ENCODE peak calls at places on chromosomes 4 and X, in ten cellular contexts. One of them, this sample, is unnamed.
A peak's percentile ranks its signal among the peaks of the same experiment; 100 is the strongest.

GRCh38 chr4:139367421-139368090 is 65.3 kb upstream of the NDUFC1 start:
- DNase-seq in NCI-H2081 treated with DMSO at 0.1 percent for 48 hours: no peak
- DNase-seq in stimulated activated CD4-positive, alpha-beta T cell treated with anti-CD3 and anti-CD28 coated beads, Interleukin-4, amount 100 ng/mL, for 1 hour: no peak
- DNase-seq in esophagus squamous epithelium: no peak
- DNase-seq in fibroblast of lung: peak; percentile 84
- DNase-seq in OCI-LY7: no peak
- DNase-seq in AML-193: no peak
- DNase-seq in mesothelial cell of epicardium: no peak
- DNase-seq in OCI-M1: no peak
- DNase-seq in prostate gland: no peak
- DNase-seq in this sample: peak; percentile 17

GRCh38 chr4:504076-504475 is 5.1 kb downstream of the PIGG start:
- DNase-seq in prostate gland: no peak
- DNase-seq in stimulated activated CD4-positive, alpha-beta T cell treated with anti-CD3 and anti-CD28 coated beads, Interleukin-4, amount 100 ng/mL, for 1 hour: no peak
- DNase-seq in NCI-H2081 treated with DMSO at 0.1 percent for 48 hours: no peak
- DNase-seq in OCI-M1: no peak
- DNase-seq in OCI-LY7: no peak
- DNase-seq in AML-193: no peak
- DNase-seq in esophagus squamous epithelium: no peak
- DNase-seq in mesothelial cell of epicardium: no peak
- DNase-seq in fibroblast of lung: peak; percentile 50
- DNase-seq in this sample: no peak

GRCh38 chr4:26522478-26522877 is 32.2 kb upstream of the CCKAR start:
- DNase-seq in OCI-M1: no peak
- DNase-seq in mesothelial cell of epicardium: no peak
- DNase-seq in esophagus squamous epithelium: no peak
- DNase-seq in prostate gland: no peak
- DNase-seq in OCI-LY7: no peak
- DNase-seq in NCI-H2081 treated with DMSO at 0.1 percent for 48 hours: no peak
- DNase-seq in fibroblast of lung: peak; percentile 84
- DNase-seq in AML-193: no peak
- DNase-seq in stimulated activated CD4-positive, alpha-beta T cell treated with anti-CD3 and anti-CD28 coated beads, Interleukin-4, amount 100 ng/mL, for 1 hour: no peak
- DNase-seq in this sample: peak; percentile 27

GRCh38 chr4:54225671-54226398 is 3.3 kb upstream of the PDGFRA start:
- DNase-seq in AML-193: no peak
- DNase-seq in OCI-LY7: no peak
- DNase-seq in esophagus squamous epithelium: no peak
- DNase-seq in mesothelial cell of epicardium: no peak
- DNase-seq in fibroblast of lung: no peak
- DNase-seq in NCI-H2081 treated with DMSO at 0.1 percent for 48 hours: no peak
- DNase-seq in prostate gland: no peak
- DNase-seq in OCI-M1: no peak
- DNase-seq in stimulated activated CD4-positive, alpha-beta T cell treated with anti-CD3 and anti-CD28 coated beads, Interleukin-4, amount 100 ng/mL, for 1 hour: no peak
- DNase-seq in this sample: no peak

GRCh38 chrX:70026112-70026850 is 23.5 kb downstream of the AWAT2 start:
- DNase-seq in mesothelial cell of epicardium: no peak
- DNase-seq in fibroblast of lung: no peak
- DNase-seq in stimulated activated CD4-positive, alpha-beta T cell treated with anti-CD3 and anti-CD28 coated beads, Interleukin-4, amount 100 ng/mL, for 1 hour: no peak
- DNase-seq in esophagus squamous epithelium: no peak
- DNase-seq in OCI-M1: no peak
- DNase-seq in NCI-H2081 treated with DMSO at 0.1 percent for 48 hours: no peak
- DNase-seq in AML-193: no peak
- DNase-seq in OCI-LY7: no peak
- DNase-seq in prostate gland: no peak
- DNase-seq in this sample: no peak

GRCh38 chr4:148090503-148091476 is 351.4 kb downstream of the NR3C2 start:
- DNase-seq in OCI-LY7: no peak
- DNase-seq in mesothelial cell of epicardium: no peak
- DNase-seq in esophagus squamous epithelium: no peak
- DNase-seq in AML-193: no peak
- DNase-seq in NCI-H2081 treated with DMSO at 0.1 percent for 48 hours: no peak
- DNase-seq in stimulated activated CD4-positive, alpha-beta T cell treated with anti-CD3 and anti-CD28 coated beads, Interleukin-4, amount 100 ng/mL, for 1 hour: no peak
- DNase-seq in prostate gland: no peak
- DNase-seq in OCI-M1: no peak
- DNase-seq in fibroblast of lung: no peak
- DNase-seq in this sample: no peak

GRCh38 chrX:138791551-138791950 is 80.0 kb upstream of the FGF13 start:
- DNase-seq in OCI-M1: no peak
- DNase-seq in prostate gland: no peak
- DNase-seq in stimulated activated CD4-positive, alpha-beta T cell treated with anti-CD3 and anti-CD28 coated beads, Interleukin-4, amount 100 ng/mL, for 1 hour: no peak
- DNase-seq in NCI-H2081 treated with DMSO at 0.1 percent for 48 hours: no peak
- DNase-seq in fibroblast of lung: peak; percentile 34
- DNase-seq in AML-193: no peak
- DNase-seq in mesothelial cell of epicardium: no peak
- DNase-seq in esophagus squamous epithelium: no peak
- DNase-seq in OCI-LY7: no peak
- DNase-seq in this sample: no peak

GRCh38 chr4:46946914-46947313 is 37.9 kb upstream of the COX7B2 start:
- DNase-seq in OCI-LY7: no peak
- DNase-seq in fibroblast of lung: peak; percentile 45
- DNase-seq in NCI-H2081 treated with DMSO at 0.1 percent for 48 hours: no peak
- DNase-seq in stimulated activated CD4-positive, alpha-beta T cell treated with anti-CD3 and anti-CD28 coated beads, Interleukin-4, amount 100 ng/mL, for 1 hour: no peak
- DNase-seq in mesothelial cell of epicardium: no peak
- DNase-seq in prostate gland: no peak
- DNase-seq in esophagus squamous epithelium: no peak
- DNase-seq in AML-193: no peak
- DNase-seq in OCI-M1: no peak
- DNase-seq in this sample: no peak

GRCh38 chrX:101595739-101596419 is 21.9 kb downstream of the ARMCX6 start:
- DNase-seq in OCI-LY7: peak; percentile 53
- DNase-seq in NCI-H2081 treated with DMSO at 0.1 percent for 48 hours: no peak
- DNase-seq in esophagus squamous epithelium: no peak
- DNase-seq in stimulated activated CD4-positive, alpha-beta T cell treated with anti-CD3 and anti-CD28 coated beads, Interleukin-4, amount 100 ng/mL, for 1 hour: no peak
- DNase-seq in mesothelial cell of epicardium: no peak
- DNase-seq in OCI-M1: peak; percentile 77
- DNase-seq in AML-193: peak; percentile 29
- DNase-seq in fibroblast of lung: peak; percentile 64
- DNase-seq in prostate gland: peak; percentile 39
- DNase-seq in this sample: peak; percentile 13

GRCh38 chr4:71148545-71148944 is 155.1 kb downstream of the DCK start:
- DNase-seq in NCI-H2081 treated with DMSO at 0.1 percent for 48 hours: no peak
- DNase-seq in OCI-LY7: no peak
- DNase-seq in stimulated activated CD4-positive, alpha-beta T cell treated with anti-CD3 and anti-CD28 coated beads, Interleukin-4, amount 100 ng/mL, for 1 hour: no peak
- DNase-seq in AML-193: no peak
- DNase-seq in mesothelial cell of epicardium: no peak
- DNase-seq in fibroblast of lung: no peak
- DNase-seq in OCI-M1: no peak
- DNase-seq in esophagus squamous epithelium: no peak
- DNase-seq in prostate gland: no peak
- DNase-seq in this sample: no peak